ENCODE peak calls at places on chromosomes 4 and X, in ten cellular contexts. P is AG09319; S is dermis microvascular lymphatic vessel endothelial cell; K is GM10248; C is stimulated activated CD8-positive, alpha-beta memory T cell treated with anti-CD3 and anti-CD28 coated beads, Interleukin-4, amount 100 ng/mL, for 1 hour; Q is RWPE1; R is lower lobe of right lung; M is GM12891; J is midbrain; A is activated CD8-positive, alpha-beta T cell treated with anti-CD3 and anti-CD28 coated beads, Interleukin-2, amount 10 ng/mL, durations not matched to agents 7 days and 5 days. I is an unnamed sample.

GRCh38 chr4:27048350-27049100 is 187.9 kb downstream of the STIM2 start:
- DNase-seq in P (no peak), S (peak; percentile 1), K (peak; percentile 47), C (no peak), Q (peak; percentile 67), R (no peak), M (peak; percentile 11), J (peak; percentile 71), A (no peak), I (peak; percentile 34)

GRCh38 chr4:78057600-78058560 is 757 bp downstream of the FRAS1 start:
- DNase-seq in P (no peak), S (no peak), K (no peak), C (no peak), Q (peak; percentile 24), R (peak; percentile 65), M (no peak), J (no peak), A (peak; percentile 44), I (peak; percentile 79)

GRCh38 chr4:168551211-168551610 is 54.4 kb downstream of the PALLD start:
- DNase-seq in P (no peak), S (no peak), K (no peak), C (no peak), Q (peak; percentile 23), R (no peak), M (no peak), J (no peak), A (no peak), I (no peak)

GRCh38 chrX:16433021-16433420 is 216.9 kb upstream of the S100G start:
- DNase-seq in P (no peak), S (no peak), K (no peak), C (no peak), Q (no peak), R (no peak), M (no peak), J (no peak), A (peak; percentile 36), I (no peak)

GRCh38 chr4:102623622-102624021 is 122.5 kb downstream of the NFKB1 start:
- DNase-seq in P (no peak), S (no peak), K (no peak), C (no peak), Q (no peak), R (no peak), M (no peak), J (peak; percentile 19), A (no peak), I (peak; percentile 75)

GRCh38 chr4:78665216-78665615 is 110.9 kb upstream of the BMP2K start:
- DNase-seq in P (no peak), S (no peak), K (no peak), C (no peak), Q (no peak), R (no peak), M (no peak), J (no peak), A (no peak), I (no peak)

GRCh38 chr4:12723849-12724447 is 760.2 kb downstream of the RAB28 start:
- DNase-seq in P (no peak), S (no peak), K (no peak), C (no peak), Q (no peak), R (no peak), M (no peak), J (no peak), A (no peak), I (peak; percentile 36)

GRCh38 chr4:67700119-67700873 is 659 bp downstream of the UBA6 start:
- DNase-seq in P (no peak), S (no peak), K (peak; percentile 40), C (no peak), Q (peak; percentile 23), R (no peak), M (peak; percentile 26), J (peak; percentile 57), A (peak; percentile 34), I (no peak)

GRCh38 chrX:48573690-48574269 is 504 bp upstream of the RBM3 start:
- DNase-seq in P (no peak), S (peak; percentile 75), K (no peak), C (peak; percentile 1), Q (no peak), R (peak; percentile 46), M (no peak), J (peak; percentile 33), A (no peak), I (peak; percentile 49)